ENCODE peak calls at places on chromosomes 16 and 17, in four cellular contexts. Z is naive thymus-derived CD8-positive, alpha-beta T cell; K is bronchial epithelial cell; O is ELR. G is an unnamed sample.

GRCh38 chr16:1845985-1846384 is 19.0 kb downstream of the FAHD1 start:
- DNase-seq in K (no peak), Z (no peak), O (no peak), G (no peak)

GRCh38 chr17:61140386-61140785 is 259.3 kb upstream of the TBX2 start:
- DNase-seq in O (no peak), K (no peak), Z (no peak), G (no peak)

GRCh38 chr16:88057656-88058055 is 106.4 kb downstream of the BANP start:
- DNase-seq in K (no peak), O (no peak), Z (no peak), G (no peak)

GRCh38 chr17:20967776-20968175 is 75.0 kb downstream of the USP22 start:
- DNase-seq in Z (no peak), O (peak; percentile 19), K (no peak), G (no peak)

GRCh38 chr17:68794636-68795503 is 160.3 kb downstream of the ABCA8 start:
- DNase-seq in K (peak; percentile 26), Z (no peak), O (peak; percentile 62), G (no peak)

GRCh38 chr16:69131749-69132423 is 502 bp downstream of the CHTF8 start:
- DNase-seq in O (peak; percentile 91), K (peak; percentile 50), Z (peak; percentile 82), G (peak; percentile 44)

GRCh38 chr17:55005520-55005919 is 37.0 kb downstream of the STXBP4 start:
- DNase-seq in Z (no peak), O (peak; percentile 57), K (peak; percentile 35), G (peak; percentile 54)

GRCh38 chr16:10232757-10233156 is 50.5 kb upstream of the GRIN2A start:
- DNase-seq in O (no peak), K (no peak), Z (no peak), G (no peak)

GRCh38 chr17:61235001-61235820 is 164.4 kb upstream of the TBX2 start:
- DNase-seq in O (no peak), K (no peak), Z (no peak), G (no peak)

GRCh38 chr16:89185062-89185751 is 13.7 kb downstream of the CDH15 start:
- DNase-seq in K (no peak), O (peak; percentile 10), Z (peak; percentile 75), G (no peak)

GRCh38 chr17:2023692-2024571 is 1.2 kb downstream of the RTN4RL1 start:
- DNase-seq in Z (peak; percentile 82), K (no peak), O (peak; percentile 47), G (no peak)

GRCh38 chr16:86834451-86835035 is 256.2 kb downstream of the FOXL1 start:
- DNase-seq in Z (no peak), K (peak; percentile 37), O (peak; percentile 52), G (peak; percentile 6)

GRCh38 chr17:75785770-75786538 is 1.3 kb downstream of the UNK start:
- DNase-seq in K (peak; percentile 72), O (peak; percentile 78), Z (no peak), G (peak; percentile 28)

GRCh38 chr16:68399456-68399855 is 48.9 kb downstream of the SMPD3 start:
- DNase-seq in O (no peak), K (no peak), Z (peak; percentile 13), G (no peak)

GRCh38 chr17:1834378-1835149 is 4.8 kb downstream of the RPA1 start:
- DNase-seq in Z (no peak), K (no peak), O (no peak), G (no peak)

GRCh38 chr17:17859909-17860760 is 23.3 kb upstream of the SREBF1 start:
- DNase-seq in K (peak; percentile 47), Z (peak; percentile 81), O (peak; percentile 62), G (no peak)

GRCh38 chr17:47807421-47807820 is 14.2 kb downstream of the OSBPL7 start:
- DNase-seq in O (no peak), K (no peak), Z (no peak), G (no peak)

GRCh38 chr17:78407387-78407990 is 29.0 kb downstream of the PGS1 start:
- DNase-seq in K (peak; percentile 52), Z (no peak), O (no peak), G (no peak)

GRCh38 chr16:30113031-30113710 is at the start of gene GDPD3:
- DNase-seq in Z (no peak), K (no peak), O (peak; percentile 33), G (peak; percentile 24)

GRCh38 chr16:17063156-17063555 is 407.6 kb downstream of the XYLT1 start:
- DNase-seq in K (peak; percentile 9), O (no peak), Z (no peak), G (no peak)

GRCh38 chr16:14600164-14600563 is 29.9 kb downstream of the PARN start:
- DNase-seq in O (peak; percentile 54), Z (no peak), K (peak; percentile 49), G (peak; percentile 43)

GRCh38 chr17:39676198-39676819 is 8.1 kb downstream of the PNMT start:
- DNase-seq in O (no peak), K (peak; percentile 35), Z (peak; percentile 83), G (peak; percentile 66)

GRCh38 chr16:889586-889985 is 81.2 kb downstream of the LMF1 start:
- DNase-seq in O (no peak), K (no peak), Z (no peak), G (no peak)